ENCODE peak calls at places on chromosome 17, in seven cellular contexts. A is IMR-90, S is neuronal stem cell, I is mesenchymal stem cell, U is H9, G is trophoblast cell, D is H1. X is an unnamed sample.
A peak's percentile ranks its signal among the peaks of the same experiment; 100 is the strongest.

GRCh38 chr17:82391496-82392066 is 20.0 kb downstream of the UTS2R start:
- DNase-seq in A (no peak), S (no peak), I (no peak), U (no peak), G (no peak), D (no peak), X (no peak)

GRCh38 chr17:40122466-40122943 is 734 bp downstream of the MSL1 start:
- DNase-seq in A (peak; percentile 47), S (no peak), I (peak; percentile 68), U (peak; percentile 67), G (peak; percentile 73), D (no peak), X (peak; percentile 70)

GRCh38 chr17:7839199-7839889 is 5.3 kb downstream of the KDM6B start:
- DNase-seq in A (no peak), S (no peak), I (peak; percentile 36), U (no peak), G (peak; percentile 47), D (no peak), X (no peak)

GRCh38 chr17:68843522-68843921 is 111.7 kb downstream of the ABCA8 start:
- DNase-seq in A (no peak), S (no peak), I (no peak), U (no peak), G (no peak), D (no peak), X (no peak)

GRCh38 chr17:51188321-51188853 is 22.2 kb downstream of the NME2 start:
- DNase-seq in A (no peak), S (no peak), I (no peak), U (no peak), G (no peak), D (no peak), X (no peak)

GRCh38 chr17:2237960-2238359 is 65.6 kb downstream of the SMG6 start:
- DNase-seq in A (no peak), S (no peak), I (no peak), U (no peak), G (no peak), D (no peak), X (no peak)

GRCh38 chr17:79218825-79219200 is 144.2 kb downstream of the ENGASE start:
- DNase-seq in A (no peak), S (no peak), I (no peak), U (no peak), G (no peak), D (no peak), X (no peak)

GRCh38 chr17:74785981-74786360 is 9.8 kb upstream of the NAT9 start:
- DNase-seq in A (no peak), S (no peak), I (no peak), U (no peak), G (no peak), D (no peak), X (no peak)

GRCh38 chr17:14010999-14011692 is 58.2 kb upstream of the COX10 start:
- DNase-seq in A (no peak), S (no peak), I (no peak), U (no peak), G (no peak), D (no peak), X (no peak)

GRCh38 chr17:79042421-79043190 is 18.6 kb downstream of the C1QTNF1 start:
- DNase-seq in A (peak; percentile 59), S (no peak), I (no peak), U (peak; percentile 81), G (peak; percentile 35), D (no peak), X (peak; percentile 72)

GRCh38 chr17:784143-784542 is 2.0 kb downstream of the MRM3 start:
- DNase-seq in A (peak; percentile 37), S (no peak), I (no peak), U (no peak), G (no peak), D (no peak), X (no peak)
- H2BK120ac ChIP-seq in A (no peak overlapping the region), S (no peak overlapping the region), I (no peak overlapping the region), U (no peak overlapping the region), G (no peak overlapping the region), D (no peak overlapping the region), X (no peak overlapping the region)

GRCh38 chr17:80982426-80982974 is 9.1 kb upstream of the CHMP6 start:
- DNase-seq in A (no peak), S (no peak), I (no peak), U (no peak), G (no peak), D (no peak), X (no peak)
- H2BK120ac ChIP-seq in A (no peak overlapping the region), S (peak overlapping the region; percentile 97), I (no peak overlapping the region), U (no peak overlapping the region), G (no peak overlapping the region), D (no peak overlapping the region), X (no peak overlapping the region)

GRCh38 chr17:923633-924032 is 55.9 kb downstream of the NXN start:
- DNase-seq in A (no peak), S (no peak), I (no peak), U (no peak), G (no peak), D (no peak), X (no peak)

GRCh38 chr17:921161-921560 is 58.4 kb downstream of the NXN start:
- DNase-seq in A (peak; percentile 47), S (no peak), I (no peak), U (no peak), G (no peak), D (no peak), X (no peak)

GRCh38 chr17:917391-917811 is 62.2 kb downstream of the NXN start:
- DNase-seq in A (no peak), S (no peak), I (no peak), U (no peak), G (no peak), D (no peak), X (no peak)

GRCh38 chr17:918102-918740 is 61.4 kb downstream of the NXN start:
- DNase-seq in A (no peak), S (no peak), I (no peak), U (no peak), G (no peak), D (no peak), X (no peak)

DNA sequence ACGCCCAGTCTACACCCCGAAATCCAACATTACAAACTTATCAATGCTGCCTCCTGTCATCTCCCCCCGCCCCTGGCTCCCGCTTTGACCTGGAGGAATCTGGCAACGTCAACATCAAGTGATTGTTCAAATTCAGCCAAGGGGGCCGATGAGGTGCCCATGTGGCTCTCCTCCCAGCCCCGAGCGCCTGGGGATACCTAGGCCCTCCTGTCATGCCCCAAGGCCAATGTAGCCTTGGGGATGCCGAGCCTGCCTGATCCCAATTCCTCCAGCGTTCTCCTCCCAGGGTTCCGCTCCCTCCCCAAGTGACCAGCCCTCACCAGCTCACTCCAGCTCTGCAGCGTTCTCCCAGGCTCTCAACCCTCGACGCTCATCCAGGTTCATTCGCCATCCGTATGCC is 59.4 kb downstream of the NXN start:
- DNase-seq in A (no peak), S (no peak), I (no peak), U (no peak), G (no peak), D (no peak), X (no peak)
- H2BK120ac ChIP-seq in A (no peak overlapping the region), S (no peak overlapping the region), I (no peak overlapping the region), U (no peak overlapping the region), G (no peak overlapping the region), D (no peak overlapping the region), X (no peak overlapping the region)

DNA sequence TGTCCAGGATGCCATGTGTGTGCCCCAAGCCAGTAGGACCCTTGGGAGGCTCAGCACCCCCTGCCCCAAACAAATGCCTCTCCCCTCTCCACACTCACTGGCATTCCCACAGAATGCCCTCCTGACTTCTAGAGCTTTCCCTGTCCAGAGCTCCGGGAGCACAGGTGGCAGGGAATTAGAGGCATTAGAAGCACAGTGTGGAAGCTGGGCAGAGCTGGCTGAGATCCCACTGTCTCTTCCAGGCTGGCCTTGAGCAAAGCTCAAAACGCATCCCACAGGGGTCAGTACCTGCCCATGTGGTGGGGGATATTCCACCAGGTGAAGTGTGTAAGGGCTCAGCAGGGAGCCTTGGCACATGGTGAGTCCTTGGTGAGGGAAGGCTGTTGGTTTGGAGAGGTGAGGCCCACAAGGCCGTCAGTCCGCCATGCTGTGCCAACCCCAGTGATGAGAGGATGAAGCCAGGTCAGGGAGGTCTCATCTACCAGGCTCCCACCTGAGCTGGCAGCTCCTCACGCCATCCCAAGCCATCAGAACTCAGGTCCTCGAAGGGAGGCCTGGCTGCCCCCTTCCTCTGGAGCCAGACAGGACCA is 18.1 kb downstream of the ENDOV start:
- DNase-seq in A (no peak), S (no peak), I (no peak), U (no peak), G (no peak), D (no peak), X (no peak)
- H2BK120ac ChIP-seq in A (no peak overlapping the region), S (no peak overlapping the region), I (no peak overlapping the region), U (no peak overlapping the region), G (no peak overlapping the region), D (no peak overlapping the region), X (no peak overlapping the region)

GRCh38 chr17:33901085-33901484 is 354.0 kb upstream of the CCL2 start:
- DNase-seq in A (no peak), S (no peak), I (no peak), U (no peak), G (no peak), D (no peak), X (peak; percentile 42)
- H2BK120ac ChIP-seq in A (no peak overlapping the region), S (no peak overlapping the region), I (no peak overlapping the region), U (no peak overlapping the region), G (no peak overlapping the region), D (no peak overlapping the region), X (no peak overlapping the region)

GRCh38 chr17:29238133-29238850 is 8.4 kb upstream of the CRYBA1 start:
- DNase-seq in A (peak; percentile 64), S (no peak), I (no peak), U (no peak), G (no peak), D (no peak), X (no peak)
- H2BK120ac ChIP-seq in A (peak overlapping the region; percentile 92), S (no peak overlapping the region), I (no peak overlapping the region), U (no peak overlapping the region), G (peak overlapping the region; percentile 19), D (peak overlapping the region; percentile 63), X (no peak overlapping the region)

GRCh38 chr17:17710728-17711541 is 29.7 kb downstream of the RAI1 start:
- DNase-seq in A (peak; percentile 93), S (no peak), I (peak; percentile 96), U (peak; percentile 92), G (no peak), D (no peak), X (peak; percentile 94)
- H2BK120ac ChIP-seq in A (peak overlapping the region; percentile 98), S (peak overlapping the region; percentile 83), I (peak overlapping the region; percentile 100), U (no peak overlapping the region), G (no peak overlapping the region), D (peak overlapping the region; percentile 19), X (no peak overlapping the region)

GRCh38 chr17:27817731-27818130 is 17.4 kb upstream of the NOS2 start:
- DNase-seq in A (peak; percentile 7), S (no peak), I (no peak), U (no peak), G (no peak), D (no peak), X (no peak)
- H2BK120ac ChIP-seq in A (no peak overlapping the region), S (no peak overlapping the region), I (no peak overlapping the region), U (no peak overlapping the region), G (no peak overlapping the region), D (no peak overlapping the region), X (no peak overlapping the region)

GRCh38 chr17:73691321-73691766 is 47.1 kb upstream of the SDK2 start:
- DNase-seq in A (no peak), S (no peak), I (no peak), U (peak; percentile 67), G (no peak), D (no peak), X (peak; percentile 27)
- H2BK120ac ChIP-seq in A (no peak overlapping the region), S (no peak overlapping the region), I (no peak overlapping the region), U (no peak overlapping the region), G (no peak overlapping the region), D (no peak overlapping the region), X (no peak overlapping the region)

GRCh38 chr17:67113481-67113880 is 69.1 kb downstream of the CACNG1 start:
- DNase-seq in A (no peak), S (no peak), I (no peak), U (no peak), G (no peak), D (no peak), X (no peak)
- H2BK120ac ChIP-seq in A (no peak overlapping the region), S (no peak overlapping the region), I (no peak overlapping the region), U (no peak overlapping the region), G (no peak overlapping the region), D (no peak overlapping the region), X (no peak overlapping the region)